ENCODE peak calls at places on chromosomes 5 and 9, in five cellular contexts. T is IMR-90, G is mesenchymal stem cell, S is H1, Z is trophoblast cell. U is an unnamed sample.

GRCh38 chr9:16133556-16134227 is 580.8 kb downstream of the CCDC171 start:
- DNase-seq in S (peak; percentile 71), G (peak; percentile 71), T (peak; percentile 48), Z (peak; percentile 94), U (peak; percentile 62)

GRCh38 chr5:136032564-136032963 is 3.8 kb downstream of the TGFBI start:
- DNase-seq in G (peak; percentile 85), Z (no peak), S (no peak), T (peak; percentile 86), U (no peak)

GRCh38 chr9:20315672-20316071 is 306.6 kb downstream of the MLLT3 start:
- DNase-seq in G (peak; percentile 56), T (peak; percentile 91), Z (no peak), S (no peak), U (no peak)

GRCh38 chr9:33165263-33166151 is 1.6 kb downstream of the B4GALT1 start:
- DNase-seq in T (peak; percentile 83), G (peak; percentile 84), Z (peak; percentile 98), S (no peak), U (no peak)

GRCh38 chr9:79057576-79057975 is 514.2 kb upstream of the TLE4 start:
- DNase-seq in S (no peak), Z (no peak), G (peak; percentile 55), T (peak; percentile 55), U (no peak)

GRCh38 chr5:133718457-133718856 is 106.1 kb upstream of the FSTL4 start:
- DNase-seq in G (no peak), T (no peak), S (no peak), Z (no peak), U (no peak)

GRCh38 chr5:120388016-120388781 is 75.9 kb upstream of the PRR16 start:
- DNase-seq in G (peak; percentile 94), Z (peak; percentile 8), S (no peak), T (peak; percentile 95), U (no peak)

GRCh38 chr9:95373069-95373681 is 55.7 kb upstream of the FANCC start:
- DNase-seq in Z (no peak), T (no peak), S (peak; percentile 35), G (no peak), U (no peak)

GRCh38 chr5:178213748-178214151 is 9.4 kb downstream of the HNRNPAB start:
- DNase-seq in Z (no peak), S (no peak), T (no peak), G (no peak), U (no peak)

GRCh38 chr5:80246995-80247729 is 8.7 kb downstream of the SERINC5 start:
- DNase-seq in G (peak; percentile 89), S (no peak), T (peak; percentile 91), Z (peak; percentile 96), U (peak; percentile 65)

GRCh38 chr9:137095664-137096517 is 9.1 kb downstream of the MAN1B1 start:
- DNase-seq in G (no peak), T (no peak), S (no peak), Z (no peak), U (no peak)

GRCh38 chr9:93958875-93959682 is 3.9 kb upstream of the BARX1 start:
- DNase-seq in S (peak; percentile 75), G (peak; percentile 63), Z (peak; percentile 52), T (peak; percentile 7), U (no peak)

GRCh38 chr5:103800728-103801127 is 238.1 kb upstream of the NUDT12 start:
- DNase-seq in T (peak; percentile 0), Z (peak; percentile 6), S (no peak), G (peak; percentile 22), U (no peak)

GRCh38 chr5:38607396-38607795 is 51.0 kb upstream of the LIFR start:
- DNase-seq in T (peak; percentile 97), S (no peak), G (peak; percentile 95), Z (peak; percentile 31), U (no peak)

GRCh38 chr9:93193978-93194377 is 10.0 kb downstream of the WNK2 start:
- DNase-seq in G (no peak), T (no peak), Z (no peak), S (no peak), U (no peak)

GRCh38 chr5:177432143-177432904 is 5.8 kb downstream of the GRK6 start:
- DNase-seq in G (no peak), S (no peak), T (no peak), Z (no peak), U (no peak)

GRCh38 chr9:100064872-100065581 is 33.8 kb downstream of the ERP44 start:
- DNase-seq in S (no peak), T (peak; percentile 92), Z (peak; percentile 59), G (peak; percentile 76), U (no peak)

GRCh38 chr5:129963359-129963758 is 59.1 kb downstream of the CHSY3 start:
- DNase-seq in Z (peak; percentile 5), T (peak; percentile 66), G (peak; percentile 86), S (no peak), U (no peak)

GRCh38 chr9:136381966-136382513 is 8.6 kb upstream of the CARD9 start:
- DNase-seq in G (no peak), S (no peak), Z (no peak), T (no peak), U (no peak)

GRCh38 chr5:53335115-53335514 is 145.3 kb upstream of the FST start:
- DNase-seq in G (peak; percentile 22), S (no peak), T (peak; percentile 34), Z (no peak), U (no peak)

GRCh38 chr9:15618540-15619331 is 65.9 kb downstream of the CCDC171 start:
- DNase-seq in T (no peak), S (no peak), Z (no peak), G (no peak), U (no peak)

GRCh38 chr9:125878241-125878640 is 131.1 kb downstream of the PBX3 start:
- DNase-seq in G (no peak), S (no peak), Z (no peak), T (no peak), U (no peak)

GRCh38 chr5:31981361-31981955 is 192.7 kb downstream of the GOLPH3 start:
- DNase-seq in S (no peak), T (no peak), G (no peak), Z (peak; percentile 77), U (no peak)

GRCh38 chr5:157870837-157871834 is 12.2 kb upstream of the CLINT1 start:
- DNase-seq in G (peak; percentile 71), T (peak; percentile 54), Z (peak; percentile 78), S (no peak), U (no peak)

GRCh38 chr9:5442400-5443011 is 4.8 kb upstream of the PLGRKT start:
- DNase-seq in T (peak; percentile 66), G (peak; percentile 66), Z (peak; percentile 75), S (peak; percentile 49), U (peak; percentile 11)

GRCh38 chr9:137115394-137116026 is 977 bp upstream of the DPP7 start:
- DNase-seq in G (no peak), Z (no peak), S (peak; percentile 48), T (no peak), U (no peak)

GRCh38 chr9:121198512-121199042 is 3.1 kb downstream of the RAB14 start:
- DNase-seq in T (no peak), Z (no peak), S (no peak), G (no peak), U (no peak)

GRCh38 chr9:121199921-121200320 is 1.7 kb downstream of the RAB14 start:
- DNase-seq in T (peak; percentile 21), S (no peak), G (peak; percentile 28), Z (peak; percentile 31), U (no peak)

GRCh38 chr9:121200346-121200745 is 1.3 kb downstream of the RAB14 start:
- DNase-seq in T (no peak), G (no peak), S (no peak), Z (no peak), U (no peak)

GRCh38 chr9:121201738-121202533 is at the start of gene RAB14:
- DNase-seq in T (peak; percentile 97), S (peak; percentile 99), Z (peak; percentile 100), G (peak; percentile 97), U (peak; percentile 96)

DNA sequence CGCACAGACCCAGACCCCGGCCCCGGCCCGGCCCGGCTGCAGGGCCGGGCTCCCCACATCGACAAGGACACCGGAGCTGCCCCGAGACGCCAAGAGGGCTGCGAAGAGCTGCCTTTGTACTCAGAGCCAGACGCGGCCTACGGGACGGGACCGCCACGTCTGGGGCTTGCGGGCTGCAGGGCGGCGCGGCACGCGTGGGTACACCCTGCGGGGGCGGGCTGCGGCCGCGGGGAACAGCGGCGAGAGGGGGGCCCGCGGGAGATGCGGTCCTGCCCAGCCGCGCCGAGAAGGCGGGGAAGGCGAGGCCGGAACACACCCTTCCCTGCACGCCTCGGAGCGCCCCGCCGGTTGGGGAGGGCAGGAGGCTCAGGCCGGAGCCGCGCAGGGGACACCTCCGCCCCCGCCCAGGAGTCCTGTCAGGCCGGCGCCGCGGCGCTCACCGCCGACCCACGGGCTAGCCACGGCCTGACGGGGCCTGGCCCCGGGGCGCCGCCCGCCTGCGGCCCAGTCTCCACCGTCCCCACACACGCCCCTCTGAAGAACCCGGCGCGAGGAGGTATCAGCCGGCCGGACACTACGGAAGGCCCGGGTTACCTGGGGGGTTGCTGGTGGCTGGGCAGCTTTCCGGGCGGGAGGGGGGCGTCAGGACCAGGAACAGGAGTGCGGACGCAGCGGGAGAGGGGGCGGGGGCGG is 478 bp downstream of the RAB14 start:
- DNase-seq in T (no peak), Z (peak; percentile 30), G (no peak), S (peak; percentile 64), U (peak; percentile 24)
- H3K4me3 ChIP-seq in T (peak overlapping the region; percentile 77), Z (peak overlapping the region; percentile 96), G (peak overlapping the region; percentile 100), S (peak overlapping the region; percentile 71), U (peak overlapping the region; percentile 83)

GRCh38 chr5:16737620-16738364 is 121.0 kb upstream of the RETREG1 start:
- DNase-seq in T (no peak), Z (no peak), G (peak; percentile 24), S (peak; percentile 63), U (no peak)

GRCh38 chr5:16737173-16737572 is 120.4 kb upstream of the RETREG1 start:
- DNase-seq in G (no peak), Z (no peak), S (no peak), T (no peak), U (no peak)

GRCh38 chr5:16735092-16735970 is 118.5 kb upstream of the RETREG1 start:
- DNase-seq in T (no peak), G (peak; percentile 30), Z (no peak), S (no peak), U (no peak)

GRCh38 chr5:16733597-16733996 is 116.8 kb upstream of the RETREG1 start:
- DNase-seq in S (no peak), Z (no peak), T (no peak), G (no peak), U (no peak)

GRCh38 chr5:16736158-16736994 is 119.6 kb upstream of the RETREG1 start:
- DNase-seq in G (peak; percentile 89), S (no peak), Z (peak; percentile 89), T (peak; percentile 87), U (no peak)
- H2AK5ac ChIP-seq in G (no peak overlapping the region), S (peak overlapping the region; percentile 28), Z (peak overlapping the region; percentile 18), T (peak overlapping the region; percentile 82), U (no peak overlapping the region)

GRCh38 chr5:77086611-77087483 is at the start of gene ZBED3:
- DNase-seq in G (peak; percentile 82), Z (peak; percentile 51), S (peak; percentile 77), T (peak; percentile 74), U (peak; percentile 75)
- H4K91ac ChIP-seq in G (peak within 1 kb of the TSS; percentile 94), Z (peak within 1 kb of the TSS; percentile 45), S (peak within 1 kb of the TSS; percentile 89), T (peak within 1 kb of the TSS; percentile 50), U (no peak within 1 kb of the TSS)

DNA sequence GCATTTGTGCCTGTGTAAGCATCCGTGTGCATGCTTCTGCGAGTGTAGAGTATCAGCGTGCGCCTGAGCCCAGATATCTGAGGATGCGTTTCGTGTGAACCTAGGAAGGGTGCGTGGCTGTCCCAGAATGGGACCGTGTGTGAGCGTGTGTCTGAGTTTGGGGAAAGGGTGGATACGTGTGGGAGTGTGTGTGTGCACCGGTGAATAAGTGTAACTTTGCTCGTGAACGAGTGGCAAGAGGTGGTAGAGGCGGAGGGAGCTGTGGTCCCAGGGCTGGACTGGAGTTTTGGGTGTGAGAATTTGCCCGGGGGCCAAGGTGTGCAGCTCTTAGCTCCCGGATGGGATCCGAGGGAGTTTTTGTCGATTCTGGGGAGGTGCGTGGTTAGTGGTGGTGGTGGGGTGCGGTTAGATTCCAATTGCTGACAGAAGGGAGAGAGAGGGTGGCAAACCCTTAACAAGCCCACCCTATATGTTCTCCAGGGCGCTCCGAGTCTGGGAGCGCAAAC is 687 bp upstream of the COL27A1 start:
- DNase-seq in Z (no peak), S (peak; percentile 54), T (no peak), G (peak; percentile 41), U (no peak)
- H3K4me3 ChIP-seq in Z (peak overlapping the region; percentile 71), S (peak overlapping the region; percentile 54), T (peak overlapping the region; percentile 13), G (peak overlapping the region; percentile 52), U (peak overlapping the region; percentile 24)

U was measured in neuronal stem cell.